ENCODE peak calls at places on chromosomes 4 and X, in four cellular contexts. B, Q, I and F are unnamed samples.

GRCh38 chrX:40273356-40274050 is 175.7 kb upstream of the BCOR start:
- DNase-seq in I (peak), B (no peak), Q (no peak), F (no peak)

GRCh38 chr4:86950835-86951525 is 16.2 kb downstream of the AFF1 start:
- DNase-seq in B (no peak), Q (peak), I (no peak), F (no peak)

GRCh38 chr4:159002950-159003349 is 99.9 kb upstream of the RAPGEF2 start:
- DNase-seq in Q (no peak), I (no peak), B (no peak), F (peak)

GRCh38 chrX:132638313-132638712 is 149.5 kb upstream of the MBNL3 start:
- DNase-seq in I (no peak), Q (no peak), B (no peak), F (no peak)

GRCh38 chr4:8559524-8560264 is 20.5 kb upstream of the GPR78 start:
- DNase-seq in B (no peak), Q (no peak), I (no peak), F (no peak)

GRCh38 chr4:26355392-26356052 is 34.7 kb downstream of the RBPJ start:
- DNase-seq in B (no peak), I (no peak), Q (no peak), F (no peak)

GRCh38 chr4:157221426-157221894 is 932 bp downstream of the GRIA2 start:
- DNase-seq in I (peak), Q (no peak), B (no peak), F (peak)

GRCh38 chrX:101478366-101478765 is 6.9 kb upstream of the ARMCX4 start:
- DNase-seq in Q (no peak), I (no peak), B (no peak), F (no peak)

GRCh38 chrX:100647095-100647494 is 3.1 kb downstream of the SRPX2 start:
- DNase-seq in B (no peak), Q (peak), I (no peak), F (peak)

GRCh38 chr4:39970559-39971270 is 7.0 kb downstream of the PDS5A start:
- DNase-seq in I (no peak), B (no peak), Q (no peak), F (no peak)

GRCh38 chr4:86221076-86221475 is 138.8 kb downstream of the MAPK10 start:
- DNase-seq in I (no peak), B (no peak), Q (no peak), F (peak)

GRCh38 chrX:3485727-3486126 is 139.3 kb upstream of the MXRA5 start:
- DNase-seq in B (no peak), I (no peak), Q (no peak), F (no peak)

GRCh38 chrX:19127649-19128168 is 5.4 kb upstream of the ADGRG2 start:
- DNase-seq in Q (no peak), I (no peak), B (no peak), F (no peak)

GRCh38 chr4:107740950-107741701 is 21.1 kb upstream of the PAPSS1 start:
- DNase-seq in Q (peak), I (peak), B (no peak), F (no peak)

GRCh38 chr4:112370466-112370865 is 73.3 kb downstream of the ALPK1 start:
- DNase-seq in Q (no peak), B (no peak), I (no peak), F (peak)

GRCh38 chrX:73944582-73944947 is 359.4 kb upstream of the ZCCHC13 start:
- DNase-seq in Q (no peak), B (no peak), I (no peak), F (peak)

GRCh38 chrX:135596495-135596894 is 76.0 kb downstream of the INTS6L start:
- DNase-seq in I (peak), B (no peak), Q (peak), F (peak)

GRCh38 chrX:94051926-94052325 is 377.9 kb downstream of the FAM133A start:
- DNase-seq in B (no peak), I (no peak), Q (no peak), F (no peak)

GRCh38 chr4:75995727-75996126 is 5.0 kb upstream of the SDAD1 start:
- DNase-seq in B (peak), I (peak), Q (peak), F (peak)

GRCh38 chr4:150518559-150518958 is 63.4 kb upstream of the MAB21L2 start:
- DNase-seq in Q (peak), I (no peak), B (no peak), F (no peak)

GRCh38 chr4:128590034-128590740 is 219.3 kb upstream of the JADE1 start:
- DNase-seq in Q (no peak), I (no peak), B (no peak), F (no peak)

GRCh38 chr4:9893329-9894108 is 112.1 kb downstream of the DRD5 start:
- DNase-seq in B (no peak), Q (no peak), I (no peak), F (no peak)

GRCh38 chr4:159267940-159268327 is 165.1 kb downstream of the RAPGEF2 start:
- DNase-seq in Q (no peak), B (no peak), I (no peak), F (no peak)

GRCh38 chr4:168569066-168569908 is 72.4 kb downstream of the PALLD start:
- DNase-seq in I (peak), B (no peak), Q (peak), F (peak)

GRCh38 chrX:130577431-130577830 is 175.6 kb downstream of the RBMX2 start:
- DNase-seq in Q (no peak), B (no peak), I (no peak), F (no peak)